ENCODE peak calls at places on chromosomes 2 and 18, in four cellular contexts. V is astrocyte, R is tibial nerve, Z is cardiac muscle cell. N is an unnamed sample.

GRCh38 chr2:234494361-234495075 is 2.4 kb downstream of the ARL4C start:
- DNase-seq in V (peak; percentile 81), R (no peak), Z (peak; percentile 81), N (peak; percentile 67)

GRCh38 chr2:120013569-120014223 is 819 bp downstream of the EPB41L5 start:
- DNase-seq in V (no peak), R (peak; percentile 9), Z (peak; percentile 48), N (peak; percentile 43)

GRCh38 chr2:232981356-232981755 is 31.7 kb downstream of the NGEF start:
- DNase-seq in V (no peak), R (no peak), Z (no peak), N (no peak)

GRCh38 chr2:217622205-217622621 is 380.6 kb downstream of the TNS1 start:
- DNase-seq in V (peak; percentile 91), R (no peak), Z (no peak), N (no peak)

GRCh38 chr2:220469201-220469600 is 841.8 kb downstream of the SLC4A3 start:
- DNase-seq in V (peak; percentile 60), R (no peak), Z (no peak), N (no peak)

GRCh38 chr2:237818066-237818473 is 19.5 kb downstream of the RBM44 start:
- DNase-seq in V (peak; percentile 62), R (no peak), Z (no peak), N (peak; percentile 9)

GRCh38 chr2:7026740-7027139 is 109.5 kb downstream of the RNF144A start:
- DNase-seq in V (no peak), R (no peak), Z (no peak), N (no peak)

GRCh38 chr2:64062840-64063239 is 43.6 kb upstream of the VPS54 start:
- DNase-seq in V (peak; percentile 63), R (no peak), Z (no peak), N (no peak)

GRCh38 chr18:32683044-32683443 is 89.8 kb downstream of the KLHL14 start:
- DNase-seq in V (no peak), R (no peak), Z (no peak), N (no peak)

GRCh38 chr2:55120634-55121359 is 70.5 kb upstream of the RTN4 start:
- DNase-seq in V (peak; percentile 47), R (no peak), Z (peak; percentile 74), N (no peak)

GRCh38 chr2:95359501-95359930 is 43.0 kb upstream of the FAHD2A start:
- DNase-seq in V (no peak), R (no peak), Z (no peak), N (no peak)

GRCh38 chr2:238956676-238957075 is 108.8 kb downstream of the TWIST2 start:
- DNase-seq in V (no peak), R (no peak), Z (no peak), N (no peak)

GRCh38 chr2:44480068-44480467 is 118.3 kb downstream of the CAMKMT start:
- DNase-seq in V (no peak), R (no peak), Z (no peak), N (no peak)

GRCh38 chr2:160245614-160246156 is 45.6 kb upstream of the ITGB6 start:
- DNase-seq in V (no peak), R (no peak), Z (no peak), N (no peak)

GRCh38 chr2:195404650-195405049 is 252.4 kb upstream of the SLC39A10 start:
- DNase-seq in V (no peak), R (no peak), Z (peak; percentile 30), N (no peak)

GRCh38 chr2:175366814-175367213 is 185.3 kb upstream of the ATP5MC3 start:
- DNase-seq in V (peak; percentile 8), R (peak; percentile 41), Z (peak; percentile 67), N (peak; percentile 55)

GRCh38 chr2:190972846-190973245 is 41.1 kb downstream of the STAT1 start:
- DNase-seq in V (no peak), R (no peak), Z (no peak), N (no peak)

GRCh38 chr2:155633887-155634570 is 698.5 kb downstream of the NR4A2 start:
- DNase-seq in V (no peak), R (no peak), Z (no peak), N (no peak)

GRCh38 chr2:195613922-195614321 is 43.1 kb upstream of the SLC39A10 start:
- DNase-seq in V (peak; percentile 95), R (no peak), Z (no peak), N (peak; percentile 38)

GRCh38 chr18:25759111-25759510 is 331.3 kb downstream of the SS18 start:
- DNase-seq in V (peak; percentile 64), R (no peak), Z (no peak), N (no peak)

GRCh38 chr2:239361311-239361642 is 39.5 kb downstream of the HDAC4 start:
- DNase-seq in V (no peak), R (no peak), Z (peak; percentile 32), N (no peak)

GRCh38 chr2:160737247-160737646 is 243.6 kb upstream of the RBMS1 start:
- DNase-seq in V (no peak), R (no peak), Z (no peak), N (no peak)

GRCh38 chr2:206614825-206615224 is 27.5 kb upstream of the FAM237A start:
- DNase-seq in V (peak; percentile 35), R (no peak), Z (no peak), N (peak; percentile 66)

GRCh38 chr2:216195565-216195978 is 86.4 kb downstream of the XRCC5 start:
- DNase-seq in V (peak; percentile 93), R (no peak), Z (no peak), N (peak; percentile 48)

GRCh38 chr2:128395640-128396499 is 77.2 kb upstream of the HS6ST1 start:
- DNase-seq in V (peak; percentile 1), R (no peak), Z (no peak), N (no peak)

GRCh38 chr18:29164993-29165599 is 988.2 kb upstream of the CDH2 start:
- DNase-seq in V (peak; percentile 94), R (no peak), Z (peak; percentile 5), N (peak; percentile 57)

GRCh38 chr18:26416652-26417150 is 131.7 kb downstream of the KCTD1 start:
- DNase-seq in V (no peak), R (no peak), Z (no peak), N (no peak)

GRCh38 chr2:7867858-7868257 is 814.0 kb upstream of the ID2 start:
- DNase-seq in V (no peak), R (no peak), Z (no peak), N (no peak)

GRCh38 chr2:42060718-42061619 is 13.1 kb downstream of the PKDCC start:
- DNase-seq in V (no peak), R (peak; percentile 53), Z (no peak), N (no peak)

GRCh38 chr18:49082714-49083688 is 132.2 kb upstream of the SMAD7 start:
- DNase-seq in V (no peak), R (no peak), Z (no peak), N (no peak)

GRCh38 chr2:238598802-238599530 is 172.2 kb downstream of the ASB1 start:
- DNase-seq in V (no peak), R (no peak), Z (no peak), N (no peak)

GRCh38 chr2:236535024-236535423 is 34.6 kb upstream of the ACKR3 start:
- DNase-seq in V (peak; percentile 95), R (no peak), Z (no peak), N (peak; percentile 14)

GRCh38 chr18:13726972-13727331 is 479 bp downstream of the RNMT start:
- DNase-seq in V (no peak), R (peak; percentile 37), Z (peak; percentile 75), N (peak; percentile 40)

GRCh38 chr2:189609423-189609816 is 28.8 kb upstream of the SLC40A1 start:
- DNase-seq in V (no peak), R (no peak), Z (no peak), N (no peak)

GRCh38 chr2:238504181-238504711 is 77.5 kb downstream of the ASB1 start:
- DNase-seq in V (no peak), R (no peak), Z (no peak), N (no peak)

GRCh38 chr2:191999101-191999836 is 152.4 kb upstream of the CAVIN2 start:
- DNase-seq in V (no peak), R (no peak), Z (no peak), N (no peak)

GRCh38 chr2:37827911-37828411 is 97.1 kb upstream of the RMDN2 start:
- DNase-seq in V (peak; percentile 87), R (no peak), Z (peak; percentile 82), N (no peak)

GRCh38 chr2:73970850-73971471 is 13.7 kb upstream of the TET3 start:
- DNase-seq in V (no peak), R (peak; percentile 78), Z (peak; percentile 65), N (no peak)

GRCh38 chr18:63188063-63188462 is 131.5 kb downstream of the BCL2 start:
- DNase-seq in V (no peak), R (no peak), Z (no peak), N (no peak)

GRCh38 chr18:63192171-63192884 is 127.2 kb downstream of the BCL2 start:
- DNase-seq in V (no peak), R (no peak), Z (no peak), N (no peak)

GRCh38 chr18:63189041-63189440 is 130.5 kb downstream of the BCL2 start:
- DNase-seq in V (no peak), R (no peak), Z (no peak), N (no peak)

GRCh38 chr18:63191413-63191812 is 128.2 kb downstream of the BCL2 start:
- DNase-seq in V (no peak), R (no peak), Z (no peak), N (no peak)

DNA sequence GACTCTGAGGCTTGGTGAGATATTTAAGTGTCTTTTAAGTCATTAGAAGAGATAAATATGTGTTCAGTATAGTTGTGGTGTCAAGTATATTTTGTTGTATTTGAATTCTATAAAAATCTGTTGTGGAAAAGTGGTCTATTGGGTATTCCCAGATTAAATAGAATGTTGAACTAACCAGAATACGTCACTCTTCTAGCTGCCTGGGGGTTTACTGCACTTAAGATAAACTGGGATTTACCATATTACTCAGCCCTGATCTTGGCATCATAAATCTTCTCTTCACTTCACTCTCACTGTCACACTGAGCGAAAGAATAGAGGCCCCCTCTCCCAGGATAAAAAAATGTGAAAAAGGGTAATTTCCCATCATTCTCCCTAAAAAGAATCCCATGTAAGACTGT is 129.8 kb downstream of the BCL2 start:
- DNase-seq in V (no peak), R (no peak), Z (no peak), N (no peak)
- H3K27ac ChIP-seq in V (no peak overlapping the region), R (no peak overlapping the region), Z (no peak overlapping the region), N (no peak overlapping the region)

GRCh38 chr18:12686100-12686499 is 16.4 kb downstream of the CEP76 start:
- DNase-seq in V (no peak), R (no peak), Z (no peak), N (no peak)
- TF ChIP-seq CTCF in V (peak; percentile 11), R (no peak), Z (peak; percentile 10), N (no peak)

GRCh38 chr2:40118622-40119021 is 333.3 kb downstream of the SLC8A1 start:
- DNase-seq in V (no peak), R (no peak), Z (no peak), N (no peak)
- H3K27ac ChIP-seq in V (no peak overlapping the region), R (no peak overlapping the region), Z (peak overlapping the region; percentile 66), N (no peak overlapping the region)

DNA sequence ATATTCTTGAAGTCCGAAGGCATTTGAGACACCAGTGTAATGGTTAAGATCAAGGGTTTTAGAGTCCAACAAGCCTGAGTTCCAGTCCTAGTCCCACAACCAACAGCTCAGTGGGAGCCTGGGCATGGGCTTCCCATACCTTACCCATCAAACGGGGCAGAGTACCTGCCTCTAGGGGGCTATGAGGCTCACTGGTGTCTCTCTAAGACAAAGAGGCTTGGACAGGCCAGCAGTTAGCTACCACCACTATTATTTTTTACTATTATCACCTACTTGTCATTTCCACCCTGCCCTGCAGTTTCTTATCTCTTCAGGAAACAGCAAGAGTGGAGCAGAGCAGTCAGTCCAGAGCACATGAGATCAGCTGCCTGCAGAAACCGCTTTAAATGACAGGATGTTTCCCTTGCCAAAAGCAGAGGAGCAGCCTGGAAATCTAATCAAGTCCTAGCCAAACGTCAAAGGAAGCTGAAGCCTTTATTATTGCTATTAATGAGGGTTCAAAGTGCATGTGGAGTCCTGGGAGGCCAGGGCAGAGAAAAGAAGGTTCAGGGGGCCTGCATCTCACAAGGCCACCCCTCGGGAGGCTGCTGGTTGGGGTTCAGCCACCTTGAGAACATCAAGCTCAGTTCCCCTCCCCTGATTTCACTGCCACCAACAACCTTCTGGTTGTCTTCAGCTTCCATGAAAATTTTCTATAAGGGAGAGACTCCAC is 66.6 kb downstream of the STPG4 start:
- DNase-seq in V (peak; percentile 58), R (no peak), Z (no peak), N (no peak)
- TF ChIP-seq CTCF in V (no peak), R (no peak), Z (peak; percentile 36), N (no peak)

N was measured in RWPE1.